ENCODE peak calls at places on chromosomes 12 and 14, in ten cellular contexts. G, S, D, R, X, W, P, T, A and F are unnamed samples.
A peak's percentile ranks its signal among the peaks of the same experiment; 100 is the strongest.

GRCh38 chr12:11661491-11662085 is 12.1 kb downstream of the ETV6 start:
- DNase-seq in A (no peak), T (no peak), D (no peak), W (peak; percentile 76), P (no peak), S (no peak), R (no peak), G (no peak), X (no peak), F (no peak)

GRCh38 chr12:109538191-109538863 is 35.0 kb downstream of the MMAB start:
- DNase-seq in X (peak; percentile 38), G (peak; percentile 73), P (no peak), R (no peak), A (no peak), W (no peak), D (no peak), T (no peak), S (no peak), F (no peak)

GRCh38 chr12:62876938-62877548 is 57.9 kb downstream of the PPM1H start:
- DNase-seq in X (no peak), D (no peak), S (no peak), G (no peak), R (no peak), T (no peak), W (no peak), A (no peak), P (no peak), F (no peak)

GRCh38 chr14:100738704-100739131 is 12.0 kb downstream of the DLK1 start:
- DNase-seq in D (no peak), X (no peak), W (no peak), R (no peak), P (no peak), A (no peak), S (no peak), T (no peak), G (no peak), F (peak; percentile 54)

GRCh38 chr12:46487567-46488131 is 115.1 kb upstream of the SLC38A2 start:
- DNase-seq in W (no peak), D (no peak), G (no peak), R (no peak), P (no peak), X (no peak), S (no peak), T (no peak), A (no peak), F (no peak)

GRCh38 chr14:90105756-90106155 is 44.0 kb downstream of the KCNK13 start:
- DNase-seq in A (no peak), W (peak; percentile 11), T (no peak), D (no peak), R (no peak), P (no peak), X (no peak), S (no peak), G (no peak), F (no peak)

GRCh38 chr12:5184159-5184558 is 140.5 kb downstream of the KCNA5 start:
- DNase-seq in T (no peak), G (no peak), S (no peak), D (no peak), A (peak; percentile 57), W (no peak), P (no peak), R (no peak), X (no peak), F (no peak)

GRCh38 chr12:10016881-10017280 is 6.5 kb downstream of the CLEC12B start:
- DNase-seq in T (peak; percentile 4), P (no peak), D (no peak), A (no peak), S (no peak), R (no peak), X (no peak), G (no peak), W (peak; percentile 35), F (no peak)

GRCh38 chr12:27161458-27162228 is 79.3 kb upstream of the C12orf71 start:
- DNase-seq in D (no peak), W (no peak), R (no peak), T (no peak), A (no peak), P (no peak), S (no peak), G (no peak), X (no peak), F (no peak)